ENCODE peak calls at places on chromosomes 2 and 18, in seven cellular contexts. One of them, this sample, is unnamed.

GRCh38 chr18:64405161-64405560 is 256.3 kb upstream of the LINC00305 start:
- DNase-seq in fibroblast of mammary gland: no peak
- DNase-seq in IMR-90: peak; percentile 16
- DNase-seq in CD8-positive, alpha-beta memory T cell: no peak
- DNase-seq in AG09309: no peak
- DNase-seq in cardiac fibroblast: peak; percentile 0
- DNase-seq in neural progenitor cell: no peak
- DNase-seq in this sample: no peak

GRCh38 chr2:160360089-160360757 is 133.4 kb downstream of the RBMS1 start:
- DNase-seq in CD8-positive, alpha-beta memory T cell: no peak
- DNase-seq in IMR-90: no peak
- DNase-seq in fibroblast of mammary gland: no peak
- DNase-seq in neural progenitor cell: no peak
- DNase-seq in cardiac fibroblast: no peak
- DNase-seq in AG09309: no peak
- DNase-seq in this sample: no peak

GRCh38 chr2:24175631-24176030 is 778 bp downstream of the FAM228A start:
- DNase-seq in neural progenitor cell: no peak
- DNase-seq in cardiac fibroblast: no peak
- DNase-seq in fibroblast of mammary gland: no peak
- DNase-seq in IMR-90: no peak
- DNase-seq in CD8-positive, alpha-beta memory T cell: no peak
- DNase-seq in AG09309: no peak
- DNase-seq in this sample: no peak

GRCh38 chr2:101265893-101266499 is 13.3 kb downstream of the CNOT11 start:
- DNase-seq in CD8-positive, alpha-beta memory T cell: no peak
- DNase-seq in fibroblast of mammary gland: no peak
- DNase-seq in neural progenitor cell: no peak
- DNase-seq in IMR-90: no peak
- DNase-seq in AG09309: no peak
- DNase-seq in cardiac fibroblast: no peak
- DNase-seq in this sample: no peak

GRCh38 chr2:158973511-158973956 is 5.1 kb downstream of the TANC1 start:
- DNase-seq in IMR-90: peak; percentile 51
- DNase-seq in cardiac fibroblast: no peak
- DNase-seq in AG09309: no peak
- DNase-seq in CD8-positive, alpha-beta memory T cell: no peak
- DNase-seq in fibroblast of mammary gland: peak; percentile 24
- DNase-seq in neural progenitor cell: no peak
- DNase-seq in this sample: no peak

GRCh38 chr2:95275151-95275515 is 884 bp downstream of the PROM2 start:
- DNase-seq in neural progenitor cell: no peak
- DNase-seq in cardiac fibroblast: no peak
- DNase-seq in IMR-90: no peak
- DNase-seq in AG09309: no peak
- DNase-seq in CD8-positive, alpha-beta memory T cell: no peak
- DNase-seq in fibroblast of mammary gland: no peak
- DNase-seq in this sample: no peak

GRCh38 chr2:208077286-208077685 is 47.0 kb downstream of the CRYGD start:
- DNase-seq in neural progenitor cell: no peak
- DNase-seq in AG09309: peak; percentile 38
- DNase-seq in CD8-positive, alpha-beta memory T cell: no peak
- DNase-seq in cardiac fibroblast: peak; percentile 18
- DNase-seq in IMR-90: peak; percentile 5
- DNase-seq in fibroblast of mammary gland: no peak
- DNase-seq in this sample: no peak

GRCh38 chr18:39846277-39846676 is 2108.8 kb upstream of the PIK3C3 start:
- DNase-seq in neural progenitor cell: no peak
- DNase-seq in CD8-positive, alpha-beta memory T cell: no peak
- DNase-seq in cardiac fibroblast: peak; percentile 46
- DNase-seq in fibroblast of mammary gland: peak; percentile 30
- DNase-seq in IMR-90: peak; percentile 19
- DNase-seq in AG09309: no peak
- DNase-seq in this sample: no peak

GRCh38 chr18:76980663-76981387 is 151.8 kb downstream of the MBP start:
- DNase-seq in neural progenitor cell: no peak
- DNase-seq in CD8-positive, alpha-beta memory T cell: no peak
- DNase-seq in AG09309: no peak
- DNase-seq in IMR-90: no peak
- DNase-seq in cardiac fibroblast: no peak
- DNase-seq in fibroblast of mammary gland: no peak
- DNase-seq in this sample: no peak
- H3K4me3 ChIP-seq in neural progenitor cell: no peak overlapping the region
- H3K4me3 ChIP-seq in CD8-positive, alpha-beta memory T cell: no peak overlapping the region
- H3K4me3 ChIP-seq in AG09309: no peak overlapping the region
- H3K4me3 ChIP-seq in IMR-90: no peak overlapping the region
- H3K4me3 ChIP-seq in cardiac fibroblast: no peak overlapping the region
- H3K4me3 ChIP-seq in fibroblast of mammary gland: no peak overlapping the region
- H3K4me3 ChIP-seq in this sample: no peak overlapping the region

DNA sequence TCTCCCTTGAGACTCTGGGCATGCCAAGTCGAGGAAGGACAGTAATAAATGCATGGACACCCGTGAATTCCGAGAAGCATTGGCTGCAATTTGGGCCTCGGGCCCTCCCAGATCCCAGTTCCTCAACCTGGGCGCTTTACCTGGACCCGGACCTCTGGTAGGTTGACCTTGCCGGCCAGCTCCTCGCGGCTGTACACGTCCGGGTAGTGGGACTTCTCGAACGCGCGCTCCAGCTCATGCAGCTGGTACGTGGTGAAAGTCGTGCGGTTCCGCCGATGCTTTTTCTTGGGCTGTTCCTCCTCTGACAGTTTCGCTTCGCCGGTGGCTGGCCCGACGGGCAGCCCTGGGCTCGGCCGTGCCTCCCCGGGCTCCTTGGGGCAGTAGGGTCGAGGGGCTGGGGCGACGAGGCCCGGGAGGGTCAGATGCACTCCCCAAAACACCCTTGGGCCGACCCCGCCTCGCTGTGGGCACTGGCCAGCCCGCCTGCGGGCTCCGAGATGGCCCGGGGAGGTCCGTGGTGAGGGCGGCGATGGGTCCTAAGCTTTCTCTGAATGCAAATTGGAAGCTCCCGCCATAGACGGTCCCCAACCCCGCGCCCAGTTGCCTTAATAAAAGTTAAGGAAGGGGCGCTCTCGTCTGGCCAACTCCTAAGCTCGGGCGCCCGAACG is 899 bp downstream of the RAX start:
- DNase-seq in AG09309: no peak
- DNase-seq in fibroblast of mammary gland: no peak
- DNase-seq in neural progenitor cell: peak; percentile 66
- DNase-seq in CD8-positive, alpha-beta memory T cell: no peak
- DNase-seq in cardiac fibroblast: no peak
- DNase-seq in IMR-90: no peak
- DNase-seq in this sample: no peak
- H3K4me3 ChIP-seq in AG09309: peak overlapping the region; percentile 4
- H3K4me3 ChIP-seq in fibroblast of mammary gland: no peak overlapping the region
- H3K4me3 ChIP-seq in neural progenitor cell: peak overlapping the region; percentile 78
- H3K4me3 ChIP-seq in CD8-positive, alpha-beta memory T cell: no peak overlapping the region
- H3K4me3 ChIP-seq in cardiac fibroblast: peak overlapping the region; percentile 11
- H3K4me3 ChIP-seq in IMR-90: no peak overlapping the region
- H3K4me3 ChIP-seq in this sample: no peak overlapping the region

GRCh38 chr2:184597571-184597980 is 753 bp upstream of the ZNF804A start:
- DNase-seq in neural progenitor cell: peak; percentile 68
- DNase-seq in fibroblast of mammary gland: peak; percentile 44
- DNase-seq in IMR-90: peak; percentile 63
- DNase-seq in cardiac fibroblast: peak; percentile 31
- DNase-seq in AG09309: no peak
- DNase-seq in CD8-positive, alpha-beta memory T cell: no peak
- DNase-seq in this sample: no peak

GRCh38 chr2:184598313-184599053 is at the start of gene ZNF804A:
- DNase-seq in fibroblast of mammary gland: peak; percentile 37
- DNase-seq in cardiac fibroblast: peak; percentile 45
- DNase-seq in CD8-positive, alpha-beta memory T cell: no peak
- DNase-seq in IMR-90: peak; percentile 52
- DNase-seq in neural progenitor cell: peak; percentile 81
- DNase-seq in AG09309: no peak
- DNase-seq in this sample: no peak

GRCh38 chr2:184599054-184599874 is 935 bp downstream of the ZNF804A start:
- DNase-seq in AG09309: no peak
- DNase-seq in IMR-90: peak; percentile 34
- DNase-seq in CD8-positive, alpha-beta memory T cell: no peak
- DNase-seq in cardiac fibroblast: peak; percentile 5
- DNase-seq in neural progenitor cell: no peak
- DNase-seq in fibroblast of mammary gland: peak; percentile 8
- DNase-seq in this sample: no peak

GRCh38 chr2:184596819-184597411 is 1.4 kb upstream of the ZNF804A start:
- DNase-seq in neural progenitor cell: peak; percentile 26
- DNase-seq in IMR-90: peak; percentile 81
- DNase-seq in fibroblast of mammary gland: peak; percentile 50
- DNase-seq in AG09309: peak; percentile 10
- DNase-seq in cardiac fibroblast: peak; percentile 44
- DNase-seq in CD8-positive, alpha-beta memory T cell: no peak
- DNase-seq in this sample: no peak

GRCh38 chr2:184597996-184598312 is 375 bp upstream of the ZNF804A start:
- DNase-seq in cardiac fibroblast: no peak
- DNase-seq in fibroblast of mammary gland: peak; percentile 4
- DNase-seq in CD8-positive, alpha-beta memory T cell: no peak
- DNase-seq in IMR-90: peak; percentile 6
- DNase-seq in AG09309: no peak
- DNase-seq in neural progenitor cell: no peak
- DNase-seq in this sample: no peak
- H3K4me3 ChIP-seq in cardiac fibroblast: peak overlapping the region; percentile 61
- H3K4me3 ChIP-seq in fibroblast of mammary gland: peak overlapping the region; percentile 54
- H3K4me3 ChIP-seq in CD8-positive, alpha-beta memory T cell: no peak overlapping the region
- H3K4me3 ChIP-seq in IMR-90: peak overlapping the region; percentile 82
- H3K4me3 ChIP-seq in AG09309: peak overlapping the region; percentile 59
- H3K4me3 ChIP-seq in neural progenitor cell: peak overlapping the region; percentile 68
- H3K4me3 ChIP-seq in this sample: peak overlapping the region; percentile 22

GRCh38 chr2:36708119-36708741 is 11.7 kb downstream of the VIT start:
- DNase-seq in cardiac fibroblast: peak; percentile 65
- DNase-seq in fibroblast of mammary gland: peak; percentile 87
- DNase-seq in IMR-90: peak; percentile 17
- DNase-seq in AG09309: no peak
- DNase-seq in neural progenitor cell: no peak
- DNase-seq in CD8-positive, alpha-beta memory T cell: no peak
- DNase-seq in this sample: peak; percentile 40
- H3K4me3 ChIP-seq in cardiac fibroblast: no peak overlapping the region
- H3K4me3 ChIP-seq in fibroblast of mammary gland: no peak overlapping the region
- H3K4me3 ChIP-seq in IMR-90: no peak overlapping the region
- H3K4me3 ChIP-seq in AG09309: no peak overlapping the region
- H3K4me3 ChIP-seq in neural progenitor cell: no peak overlapping the region
- H3K4me3 ChIP-seq in CD8-positive, alpha-beta memory T cell: no peak overlapping the region
- H3K4me3 ChIP-seq in this sample: no peak overlapping the region

GRCh38 chr18:23259701-23260661 is 124.7 kb downstream of the CABLES1 start:
- DNase-seq in cardiac fibroblast: peak; percentile 83
- DNase-seq in neural progenitor cell: peak; percentile 91
- DNase-seq in IMR-90: peak; percentile 82
- DNase-seq in AG09309: peak; percentile 50
- DNase-seq in fibroblast of mammary gland: peak; percentile 61
- DNase-seq in CD8-positive, alpha-beta memory T cell: peak; percentile 15
- DNase-seq in this sample: peak; percentile 59
- H3K4me3 ChIP-seq in cardiac fibroblast: no peak overlapping the region
- H3K4me3 ChIP-seq in neural progenitor cell: no peak overlapping the region
- H3K4me3 ChIP-seq in IMR-90: no peak overlapping the region
- H3K4me3 ChIP-seq in AG09309: peak overlapping the region; percentile 3
- H3K4me3 ChIP-seq in fibroblast of mammary gland: no peak overlapping the region
- H3K4me3 ChIP-seq in CD8-positive, alpha-beta memory T cell: peak overlapping the region; percentile 38
- H3K4me3 ChIP-seq in this sample: no peak overlapping the region

This sample was measured in HFF-Myc.